ENCODE peak calls at places on chromosomes 12 and 14, in four cellular contexts. U, B, V and G are unnamed samples.

GRCh38 chr14:64364907-64365306 is 23.2 kb upstream of the MTHFD1 start:
- DNase-seq in U (no peak), V (peak), B (no peak), G (no peak)

GRCh38 chr14:55243813-55244212 is 27.4 kb upstream of the FBXO34 start:
- DNase-seq in U (no peak), B (no peak), V (no peak), G (peak)

GRCh38 chr14:69921052-69921451 is 41.8 kb downstream of the SMOC1 start:
- DNase-seq in V (peak), B (no peak), U (no peak), G (no peak)

GRCh38 chr12:13661005-13661887 is 320.2 kb downstream of the GRIN2B start:
- DNase-seq in U (no peak), V (peak), B (peak), G (peak)

GRCh38 chr12:75489613-75490210 is 9.2 kb downstream of the GLIPR1 start:
- DNase-seq in B (no peak), V (peak), U (no peak), G (no peak)

GRCh38 chr14:90551733-90552464 is 155.1 kb downstream of the CALM1 start:
- DNase-seq in V (no peak), B (no peak), U (no peak), G (no peak)

GRCh38 chr12:58139894-58140293 is 198.5 kb downstream of the ATP23 start:
- DNase-seq in U (no peak), V (no peak), B (no peak), G (no peak)

GRCh38 chr14:64095620-64096019 is 198.6 kb downstream of the ESR2 start:
- DNase-seq in U (no peak), V (peak), B (no peak), G (no peak)

GRCh38 chr14:29078810-29079522 is 312.4 kb downstream of the FOXG1 start:
- DNase-seq in V (no peak), U (no peak), B (no peak), G (no peak)

GRCh38 chr12:109464642-109465351 is 12.3 kb downstream of the KCTD10 start:
- DNase-seq in B (no peak), V (no peak), U (no peak), G (no peak)

GRCh38 chr12:106480259-106480658 is 102.5 kb upstream of the RFX4 start:
- DNase-seq in B (peak), V (no peak), U (no peak), G (no peak)

GRCh38 chr12:59055204-59055839 is 135.0 kb upstream of the LRIG3 start:
- DNase-seq in U (no peak), V (peak), B (peak), G (no peak)

GRCh38 chr14:60654303-60654925 is 5.1 kb upstream of the SIX1 start:
- DNase-seq in V (no peak), B (no peak), U (no peak), G (no peak)

GRCh38 chr12:19573866-19574265 is 134.6 kb downstream of the AEBP2 start:
- DNase-seq in B (no peak), V (no peak), U (no peak), G (no peak)

GRCh38 chr12:43551271-43551970 is 582 bp downstream of the ADAMTS20 start:
- DNase-seq in V (peak), B (no peak), U (no peak), G (no peak)

GRCh38 chr14:90778468-90779255 is 37.6 kb downstream of the TTC7B start:
- DNase-seq in B (no peak), U (no peak), V (no peak), G (no peak)

GRCh38 chr12:90311561-90311960 is 602.9 kb upstream of the ATP2B1 start:
- DNase-seq in V (no peak), U (no peak), B (no peak), G (no peak)

GRCh38 chr14:28661171-28661772 is 105.3 kb upstream of the FOXG1 start:
- DNase-seq in U (no peak), B (no peak), V (peak), G (no peak)

GRCh38 chr12:126084480-126084879 is 1019.2 kb downstream of the AACS start:
- DNase-seq in B (no peak), V (no peak), U (no peak), G (no peak)

GRCh38 chr12:47725893-47726292 is 603 bp upstream of the ENDOU start:
- DNase-seq in B (no peak), U (no peak), V (peak), G (no peak)

GRCh38 chr12:52052471-52053186 is 1.4 kb downstream of the NR4A1 start:
- DNase-seq in V (peak), B (peak), U (no peak), G (peak)

GRCh38 chr14:68268719-68269118 is 449.1 kb downstream of the RAD51B start:
- DNase-seq in V (no peak), U (no peak), B (no peak), G (no peak)

GRCh38 chr12:130787445-130788410 is 51.3 kb downstream of the STX2 start:
- DNase-seq in V (peak), U (no peak), B (no peak), G (no peak)

GRCh38 chr12:55314043-55314442 is at the start of gene OR6C1:
- DNase-seq in U (no peak), V (no peak), B (no peak), G (no peak)

GRCh38 chr12:123085730-123086487 is 65.0 kb downstream of the PITPNM2 start:
- DNase-seq in B (peak), V (no peak), U (no peak), G (peak)

GRCh38 chr14:22939684-22940083 is 10.5 kb upstream of the PRMT5 start:
- DNase-seq in B (no peak), V (peak), U (no peak), G (no peak)

GRCh38 chr14:103846008-103846568 is 1.3 kb downstream of the PPP1R13B start:
- DNase-seq in B (no peak), V (no peak), U (no peak), G (no peak)
- H3K27ac ChIP-seq in B (no peak), V (no peak), U (no peak), G (no peak)

GRCh38 chr14:50832935-50833607 is 2.1 kb upstream of the NIN start:
- DNase-seq in B (no peak), V (no peak), U (no peak), G (no peak)

GRCh38 chr14:50830932-50831703 is at the start of gene NIN:
- DNase-seq in B (peak), U (peak), V (peak), G (peak)

GRCh38 chr14:50830044-50830931 is 674 bp downstream of the NIN start:
- DNase-seq in V (peak), B (peak), U (peak), G (peak)

GRCh38 chr14:50829472-50830043 is 1.4 kb downstream of the NIN start:
- DNase-seq in U (no peak), B (no peak), V (no peak), G (no peak)

DNA sequence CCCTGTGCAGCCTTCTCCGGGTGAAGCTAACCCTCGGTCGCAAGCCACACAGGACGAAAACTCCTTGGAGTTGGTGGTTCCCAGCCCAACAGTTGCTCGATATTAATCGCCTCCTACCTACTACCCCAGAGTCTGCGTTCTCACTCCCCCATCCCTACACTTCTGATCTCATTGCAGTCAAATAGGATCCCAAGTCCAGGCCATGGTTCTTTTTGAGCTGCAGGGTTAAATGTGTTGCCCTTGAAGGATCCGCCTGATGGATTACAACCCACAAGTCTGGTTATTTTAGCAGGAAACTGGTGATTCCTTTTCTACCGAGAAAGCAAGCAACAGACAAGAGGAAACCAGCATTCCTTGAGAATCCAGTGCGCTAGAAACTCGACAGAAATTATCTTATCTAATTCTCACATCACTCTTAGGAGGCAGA is 755 bp upstream of the NIN start:
- DNase-seq in B (no peak), U (no peak), V (no peak), G (no peak)
- H3K27ac ChIP-seq in B (no peak), U (peak), V (peak), G (peak)

GRCh38 chr12:112977139-112977538 is 1.2 kb upstream of the OAS2 start:
- DNase-seq in B (no peak), V (no peak), U (no peak), G (no peak)

GRCh38 chr12:112977641-112978040 is 678 bp upstream of the OAS2 start:
- DNase-seq in U (no peak), B (no peak), V (no peak), G (no peak)

GRCh38 chr12:112980491-112981158 is 2.3 kb downstream of the OAS2 start:
- DNase-seq in U (no peak), V (no peak), B (peak), G (no peak)

GRCh38 chr12:112979281-112979680 is 962 bp downstream of the OAS2 start:
- DNase-seq in V (no peak), B (peak), U (no peak), G (peak)

DNA sequence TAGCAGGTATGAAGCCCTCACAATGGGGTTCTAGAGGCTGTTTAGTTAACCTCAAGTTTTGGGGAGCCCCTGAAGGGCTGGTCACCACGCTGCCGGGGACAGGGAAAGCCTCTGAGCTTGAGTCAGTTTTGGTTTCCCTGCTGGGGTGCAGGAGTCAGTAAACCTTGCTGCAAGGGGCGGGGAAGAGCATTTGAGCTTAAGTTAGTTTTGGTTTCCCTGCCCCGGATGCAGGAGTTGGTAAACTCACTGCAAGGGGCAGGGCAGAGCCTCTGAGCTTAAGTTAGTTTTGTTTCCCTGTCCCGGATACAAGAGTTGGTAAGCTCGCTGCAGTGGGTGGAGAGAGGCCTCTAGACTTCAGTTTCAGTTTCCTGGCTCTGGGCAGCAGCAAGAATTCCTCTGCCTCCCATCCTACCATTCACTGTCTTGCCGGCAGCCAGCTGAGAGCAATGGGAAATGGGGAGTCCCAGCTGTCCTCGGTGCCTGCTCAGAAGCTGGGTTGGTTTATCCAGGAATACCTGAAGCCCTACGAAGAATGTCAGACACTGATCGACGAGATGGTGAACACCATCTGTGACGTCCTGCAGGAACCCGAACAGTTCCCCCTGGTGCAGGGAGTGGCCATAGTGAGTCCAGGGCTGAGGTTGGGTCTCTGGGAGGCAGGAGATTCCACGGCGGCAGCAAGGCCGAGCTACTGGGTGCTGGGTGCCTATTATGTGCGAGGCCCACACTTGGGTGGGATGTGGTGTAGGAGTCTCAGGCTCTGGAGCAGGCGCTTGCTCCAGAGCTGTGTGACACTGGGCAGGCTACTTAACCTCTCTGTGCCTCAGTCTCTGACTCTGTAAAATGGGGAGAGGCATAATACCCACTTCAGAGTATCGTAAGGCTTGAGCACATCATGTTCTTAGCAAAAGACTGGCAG is at the start of gene OAS2:
- DNase-seq in V (peak), B (peak), U (peak), G (peak)
- H3K27ac ChIP-seq in V (peak), B (peak), U (peak), G (peak)

GRCh38 chr14:73261520-73262426 is 24.5 kb downstream of the PAPLN start:
- DNase-seq in V (no peak), U (no peak), B (no peak), G (no peak)

GRCh38 chr14:73263606-73264005 is 26.3 kb downstream of the PAPLN start:
- DNase-seq in V (no peak), U (no peak), B (no peak), G (no peak)

GRCh38 chr14:73264080-73264895 is 27.0 kb downstream of the PAPLN start:
- DNase-seq in U (no peak), B (no peak), V (no peak), G (no peak)

GRCh38 chr14:73261075-73261474 is 23.8 kb downstream of the PAPLN start:
- DNase-seq in B (no peak), U (no peak), V (no peak), G (no peak)

DNA sequence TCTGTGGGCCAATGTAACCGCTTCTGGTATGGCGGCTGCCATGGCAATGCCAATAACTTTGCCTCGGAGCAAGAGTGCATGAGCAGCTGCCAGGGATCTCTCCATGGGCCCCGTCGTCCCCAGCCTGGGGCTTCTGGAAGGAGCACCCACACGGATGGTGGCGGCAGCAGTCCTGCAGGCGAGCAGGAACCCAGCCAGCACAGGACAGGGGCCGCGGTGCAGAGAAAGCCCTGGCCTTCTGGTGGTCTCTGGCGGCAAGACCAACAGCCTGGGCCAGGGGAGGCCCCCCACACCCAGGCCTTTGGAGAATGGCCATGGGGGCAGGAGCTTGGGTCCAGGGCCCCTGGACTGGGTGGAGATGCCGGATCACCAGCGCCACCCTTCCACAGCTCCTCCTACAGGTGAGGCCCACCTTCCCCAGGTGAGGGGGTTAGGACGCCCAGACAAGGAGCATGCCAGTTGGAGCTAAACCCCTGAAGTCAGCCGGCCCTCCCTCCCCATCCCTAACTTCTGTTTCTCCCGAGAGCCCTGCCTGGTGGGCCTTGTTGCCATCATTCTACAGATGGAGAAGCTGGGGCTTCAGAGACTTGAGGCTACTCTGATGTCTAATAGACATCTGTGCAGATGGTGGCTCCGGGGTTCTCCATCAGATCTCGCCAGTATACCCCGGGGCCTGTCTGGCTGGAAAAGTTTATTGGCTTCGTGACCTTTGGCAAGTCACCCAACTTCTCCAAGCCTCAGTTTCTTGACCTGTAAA is 25.3 kb downstream of the PAPLN start:
- DNase-seq in B (no peak), V (no peak), U (no peak), G (no peak)
- H3K27ac ChIP-seq in B (no peak), V (no peak), U (no peak), G (no peak)

GRCh38 chr12:93448796-93449195 is 7.0 kb upstream of the UBE2N start:
- DNase-seq in B (no peak), V (no peak), U (no peak), G (no peak)

GRCh38 chr12:93456077-93456476 is 11.2 kb upstream of the MRPL42 start:
- DNase-seq in B (no peak), V (no peak), U (no peak), G (no peak)

GRCh38 chr12:93449277-93449676 is 7.5 kb upstream of the UBE2N start:
- DNase-seq in U (no peak), B (no peak), V (no peak), G (no peak)

GRCh38 chr12:93451423-93452158 is 9.8 kb upstream of the UBE2N start:
- DNase-seq in U (no peak), V (no peak), B (no peak), G (no peak)

GRCh38 chr12:93453633-93454032 is 11.9 kb upstream of the UBE2N start:
- DNase-seq in U (no peak), V (no peak), B (no peak), G (no peak)
- H3K27ac ChIP-seq in U (no peak), V (no peak), B (no peak), G (no peak)

GRCh38 chr12:68497112-68497511 is 113.6 kb upstream of the RAP1B start:
- DNase-seq in U (no peak), V (no peak), B (no peak), G (no peak)

GRCh38 chr12:68498736-68499135 is 112.0 kb upstream of the RAP1B start:
- DNase-seq in U (no peak), V (no peak), B (no peak), G (no peak)

GRCh38 chr12:68499616-68500015 is 111.1 kb upstream of the RAP1B start:
- DNase-seq in B (no peak), V (no peak), U (no peak), G (no peak)

GRCh38 chr12:68497702-68498101 is 113.0 kb upstream of the RAP1B start:
- DNase-seq in B (peak), V (peak), U (no peak), G (no peak)

DNA sequence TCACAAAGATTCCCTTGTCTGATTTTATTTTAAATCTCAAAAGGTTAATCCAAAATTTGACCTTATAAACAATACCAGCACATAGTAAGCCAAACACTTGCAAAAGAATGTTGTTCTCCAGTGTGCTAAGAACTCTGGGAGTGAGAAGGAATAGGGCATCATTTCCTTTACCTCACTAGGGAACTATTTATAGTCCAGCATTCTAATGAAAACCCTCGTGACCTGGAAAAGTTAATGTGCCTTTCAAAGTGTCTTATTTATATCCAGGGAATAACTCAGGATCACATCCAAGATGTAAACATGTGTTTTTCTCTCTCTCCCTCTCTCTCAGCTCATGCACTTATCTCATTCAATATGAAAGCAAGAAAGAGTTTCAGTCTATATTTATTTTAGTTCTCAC is 115.0 kb upstream of the RAP1B start:
- DNase-seq in B (no peak), U (no peak), V (peak), G (no peak)
- H3K27ac ChIP-seq in B (no peak), U (no peak), V (no peak), G (no peak)

GRCh38 chr12:114961491-114961890 is 277.5 kb upstream of the TBX3 start:
- DNase-seq in B (no peak), V (no peak), U (no peak), G (no peak)
- H3K27ac ChIP-seq in B (no peak), V (no peak), U (no peak), G (no peak)